ENCODE peak calls at places on chromosomes 6 and 20, in eight cellular contexts. C is omental fat pad, Z is neural progenitor cell, R is mesendoderm, P is lower leg skin, M is BJ, D is ELR, E is COLO829. B is an unnamed sample.
A peak's percentile ranks its signal among the peaks of the same experiment; 100 is the strongest.

GRCh38 chr6:136323431-136324112 is 33.9 kb upstream of the BCLAF1 start:
- DNase-seq in C (no peak), Z (peak; percentile 52), R (no peak), P (no peak), M (no peak), D (no peak), E (no peak), B (no peak)

GRCh38 chr20:24745617-24746350 is 203.3 kb upstream of the CST7 start:
- DNase-seq in C (no peak), Z (no peak), R (no peak), P (peak; percentile 62), M (no peak), D (no peak), E (no peak), B (no peak)

GRCh38 chr6:54262956-54263355 is 45.3 kb upstream of the TINAG start:
- DNase-seq in C (no peak), Z (no peak), R (no peak), P (no peak), M (no peak), D (no peak), E (no peak), B (no peak)

GRCh38 chr6:69232506-69233194 is 564.2 kb downstream of the LMBRD1 start:
- DNase-seq in C (no peak), Z (peak; percentile 90), R (peak; percentile 78), P (no peak), M (no peak), D (peak; percentile 69), E (peak; percentile 17), B (peak; percentile 92)

GRCh38 chr20:48294942-48295341 is 509.7 kb upstream of the SULF2 start:
- DNase-seq in C (no peak), Z (no peak), R (peak; percentile 67), P (no peak), M (no peak), D (no peak), E (no peak), B (no peak)

GRCh38 chr20:39985276-39985675 is 703.8 kb downstream of the MAFB start:
- DNase-seq in C (no peak), Z (peak; percentile 12), R (no peak), P (no peak), M (no peak), D (no peak), E (no peak), B (no peak)

GRCh38 chr20:61608275-61609085 is 356.4 kb downstream of the CDH4 start:
- DNase-seq in C (no peak), Z (peak; percentile 86), R (peak; percentile 60), P (no peak), M (no peak), D (peak; percentile 18), E (peak; percentile 27), B (peak; percentile 62)

GRCh38 chr6:46378882-46379405 is 112.3 kb downstream of the RCAN2 start:
- DNase-seq in C (no peak), Z (no peak), R (no peak), P (no peak), M (no peak), D (no peak), E (peak; percentile 93), B (no peak)

GRCh38 chr6:144660545-144660944 is 375.4 kb downstream of the UTRN start:
- DNase-seq in C (no peak), Z (no peak), R (no peak), P (no peak), M (no peak), D (no peak), E (no peak), B (peak; percentile 49)

GRCh38 chr6:90093558-90094073 is 199.3 kb downstream of the GJA10 start:
- DNase-seq in C (no peak), Z (no peak), R (no peak), P (no peak), M (no peak), D (no peak), E (no peak), B (no peak)

GRCh38 chr6:12440981-12441380 is 150.8 kb downstream of the EDN1 start:
- DNase-seq in C (no peak), Z (peak; percentile 43), R (no peak), P (no peak), M (no peak), D (peak; percentile 38), E (no peak), B (no peak)

GRCh38 chr20:24778585-24779031 is 170.5 kb upstream of the CST7 start:
- DNase-seq in C (no peak), Z (no peak), R (no peak), P (peak; percentile 78), M (no peak), D (no peak), E (no peak), B (no peak)

GRCh38 chr20:59902470-59902869 is 31.0 kb downstream of the SYCP2 start:
- DNase-seq in C (no peak), Z (no peak), R (no peak), P (no peak), M (no peak), D (no peak), E (no peak), B (no peak)

GRCh38 chr6:44008821-44009370 is 118.4 kb downstream of the MRPL14 start:
- DNase-seq in C (peak; percentile 16), Z (no peak), R (no peak), P (peak; percentile 54), M (no peak), D (no peak), E (no peak), B (no peak)

GRCh38 chr6:160139420-160139851 is 17.8 kb downstream of the SLC22A1 start:
- DNase-seq in C (no peak), Z (no peak), R (peak; percentile 75), P (peak; percentile 64), M (peak; percentile 83), D (peak; percentile 98), E (peak; percentile 70), B (no peak)

GRCh38 chr20:32509639-32510066 is 75.5 kb downstream of the NOL4L start:
- DNase-seq in C (no peak), Z (no peak), R (no peak), P (no peak), M (peak; percentile 39), D (peak; percentile 73), E (no peak), B (peak; percentile 55)

GRCh38 chr20:9270831-9271230 is 201.9 kb downstream of the PLCB4 start:
- DNase-seq in C (no peak), Z (no peak), R (no peak), P (no peak), M (peak; percentile 62), D (peak; percentile 35), E (peak; percentile 24), B (no peak)

GRCh38 chr20:13423472-13424173 is 202.5 kb downstream of the ISM1 start:
- DNase-seq in C (no peak), Z (no peak), R (no peak), P (no peak), M (no peak), D (no peak), E (no peak), B (no peak)

GRCh38 chr6:159490298-159490937 is 202.6 kb downstream of the SOD2 start:
- DNase-seq in C (no peak), Z (no peak), R (no peak), P (no peak), M (no peak), D (no peak), E (peak; percentile 24), B (no peak)

GRCh38 chr6:51027283-51028065 is 208.8 kb downstream of the TFAP2B start:
- DNase-seq in C (no peak), Z (no peak), R (no peak), P (no peak), M (no peak), D (peak; percentile 13), E (no peak), B (no peak)

GRCh38 chr6:27188885-27189418 is 58.5 kb upstream of the PRSS16 start:
- DNase-seq in C (no peak), Z (peak; percentile 91), R (peak; percentile 88), P (no peak), M (peak; percentile 31), D (peak; percentile 89), E (peak; percentile 81), B (peak; percentile 89)

GRCh38 chr20:2005359-2005758 is 11.5 kb upstream of the PDYN start:
- DNase-seq in C (no peak), Z (no peak), R (no peak), P (no peak), M (no peak), D (peak; percentile 48), E (no peak), B (no peak)

GRCh38 chr6:145529582-145529981 is 205.7 kb downstream of the EPM2A start:
- DNase-seq in C (no peak), Z (no peak), R (no peak), P (no peak), M (no peak), D (no peak), E (peak; percentile 32), B (no peak)

GRCh38 chr6:110034637-110035096 is 56.6 kb downstream of the GPR6 start:
- DNase-seq in C (no peak), Z (no peak), R (peak; percentile 48), P (peak; percentile 34), M (no peak), D (no peak), E (no peak), B (no peak)

GRCh38 chr20:58570181-58570859 is 55.1 kb upstream of the APCDD1L start:
- DNase-seq in C (no peak), Z (no peak), R (no peak), P (no peak), M (no peak), D (no peak), E (no peak), B (no peak)

GRCh38 chr20:21396921-21397340 is 395 bp downstream of the NKX2-4 start:
- DNase-seq in C (no peak), Z (peak; percentile 76), R (no peak), P (no peak), M (no peak), D (no peak), E (no peak), B (peak; percentile 47)

GRCh38 chr6:127938701-127939100 is 37.8 kb upstream of the THEMIS start:
- DNase-seq in C (no peak), Z (no peak), R (peak; percentile 28), P (no peak), M (no peak), D (peak; percentile 79), E (peak; percentile 6), B (no peak)

GRCh38 chr20:25865715-25866656 is 169.3 kb upstream of the ZNF337 start:
- DNase-seq in C (no peak), Z (peak; percentile 90), R (peak; percentile 84), P (no peak), M (no peak), D (peak; percentile 75), E (peak; percentile 67), B (peak; percentile 92)

GRCh38 chr6:157260735-157261134 is 62.6 kb downstream of the TMEM242 start:
- DNase-seq in C (no peak), Z (no peak), R (no peak), P (no peak), M (no peak), D (no peak), E (no peak), B (no peak)

GRCh38 chr6:32288426-32288825 is 64.6 kb upstream of the NOTCH4 start:
- DNase-seq in C (no peak), Z (no peak), R (no peak), P (no peak), M (no peak), D (no peak), E (no peak), B (no peak)

GRCh38 chr20:32727663-32728062 is 15.6 kb downstream of the COMMD7 start:
- DNase-seq in C (no peak), Z (no peak), R (peak; percentile 48), P (no peak), M (no peak), D (peak; percentile 86), E (no peak), B (no peak)